ENCODE peak calls at places on chromosomes 1 and 21, in nine cellular contexts. Y, A, E, X, S, K, N, Z and D are unnamed samples.

GRCh38 chr1:199909137-199909536 is 118.4 kb upstream of the NR5A2 start:
- DNase-seq in Y (peak), K (no peak), N (no peak), E (no peak), S (no peak), A (no peak), X (peak), Z (no peak), D (peak)

GRCh38 chr1:21317035-21317689 is 26.9 kb upstream of the ECE1 start:
- DNase-seq in N (peak), A (no peak), E (no peak), K (no peak), X (no peak), Y (no peak), S (peak), Z (no peak), D (no peak)

GRCh38 chr1:18921506-18922251 is 19.3 kb upstream of the ALDH4A1 start:
- DNase-seq in S (no peak), N (no peak), K (no peak), E (no peak), A (no peak), Z (no peak), X (no peak), Y (no peak), D (peak)

GRCh38 chr21:45211661-45212060 is 76.0 kb downstream of the POFUT2 start:
- DNase-seq in K (no peak), S (no peak), Z (no peak), E (no peak), A (no peak), N (no peak), X (no peak), Y (no peak), D (no peak)

GRCh38 chr1:167043752-167044488 is 46.3 kb downstream of the GPA33 start:
- DNase-seq in E (peak), S (no peak), Y (peak), X (peak), A (no peak), N (peak), K (no peak), Z (no peak), D (peak)

GRCh38 chr1:111990026-111990877 is 784 bp upstream of the KCND3 start:
- DNase-seq in E (no peak), Z (peak), N (peak), K (no peak), X (no peak), Y (peak), A (no peak), S (no peak), D (no peak)

GRCh38 chr1:11797525-11798216 is 8.1 kb downstream of the MTHFR start:
- DNase-seq in N (peak), X (no peak), Y (no peak), K (no peak), E (no peak), Z (no peak), S (peak), A (no peak), D (no peak)

GRCh38 chr1:174812026-174812425 is 187.7 kb upstream of the CACYBP start:
- DNase-seq in X (no peak), N (no peak), S (no peak), K (no peak), Z (no peak), A (no peak), Y (no peak), E (no peak), D (no peak)

GRCh38 chr1:16249838-16250241 is 12.9 kb upstream of the CPLANE2 start:
- DNase-seq in X (no peak), Y (no peak), K (no peak), A (no peak), E (no peak), Z (no peak), S (no peak), N (peak), D (peak)

GRCh38 chr1:182259229-182259872 is 132.2 kb downstream of the GLUL start:
- DNase-seq in K (no peak), N (peak), S (peak), E (peak), X (peak), Y (no peak), Z (no peak), A (peak), D (peak)

GRCh38 chr1:8524637-8525157 is 206.8 kb downstream of the SLC45A1 start:
- DNase-seq in S (no peak), N (no peak), Z (no peak), X (peak), Y (no peak), A (no peak), K (no peak), E (no peak), D (no peak)

GRCh38 chr1:154014154-154014910 is 23.8 kb downstream of the RPS27 start:
- DNase-seq in Y (peak), Z (no peak), K (no peak), A (no peak), N (peak), X (peak), E (no peak), S (no peak), D (peak)

GRCh38 chr1:7207875-7208646 is 422.8 kb downstream of the CAMTA1 start:
- DNase-seq in Z (peak), X (peak), S (no peak), A (peak), N (peak), K (peak), E (no peak), Y (peak), D (peak)

GRCh38 chr1:182643699-182644098 is 39.5 kb upstream of the RGS16 start:
- DNase-seq in A (no peak), S (no peak), E (no peak), Y (peak), N (no peak), K (no peak), X (peak), Z (no peak), D (peak)

GRCh38 chr1:38064232-38064903 is 17.8 kb upstream of the POU3F1 start:
- DNase-seq in S (no peak), E (no peak), K (no peak), Z (no peak), N (peak), Y (peak), X (peak), A (peak), D (peak)

GRCh38 chr1:67608661-67609571 is 76.1 kb upstream of the GADD45A start:
- DNase-seq in S (no peak), Z (no peak), A (peak), Y (no peak), E (no peak), N (no peak), X (no peak), K (no peak), D (no peak)

GRCh38 chr1:202074985-202075773 is 47.5 kb upstream of the GPR37L1 start:
- DNase-seq in A (no peak), Y (no peak), N (no peak), S (no peak), X (no peak), K (no peak), E (no peak), Z (no peak), D (no peak)

GRCh38 chr1:82466894-82467293 is 666.2 kb downstream of the ADGRL2 start:
- DNase-seq in Y (no peak), N (no peak), K (no peak), S (no peak), X (no peak), A (no peak), Z (no peak), E (no peak), D (no peak)

GRCh38 chr1:10295471-10296085 is 85.2 kb downstream of the KIF1B start:
- DNase-seq in N (no peak), Y (no peak), A (no peak), K (no peak), E (no peak), Z (no peak), X (no peak), S (no peak), D (no peak)

GRCh38 chr1:79448426-79448825 is 441.9 kb upstream of the ADGRL4 start:
- DNase-seq in E (no peak), K (no peak), S (no peak), A (no peak), Z (no peak), Y (peak), N (peak), X (peak), D (peak)

GRCh38 chr1:115166531-115167091 is 77.3 kb upstream of the TSPAN2 start:
- DNase-seq in S (no peak), A (no peak), E (no peak), Z (no peak), X (peak), K (no peak), Y (peak), N (peak), D (no peak)

GRCh38 chr1:102852583-102852982 is 255.7 kb downstream of the COL11A1 start:
- DNase-seq in N (peak), Z (no peak), X (no peak), E (no peak), K (no peak), Y (no peak), S (no peak), A (no peak), D (no peak)
- TF ChIP-seq CTCF in N (peak), Z (no peak), X (no peak), E (no peak), K (no peak), Y (no peak), S (no peak), A (peak), D (no peak)

GRCh38 chr1:22676916-22677601 is 24.0 kb downstream of the C1QB start:
- DNase-seq in K (no peak), Z (no peak), Y (no peak), E (no peak), X (no peak), S (no peak), N (no peak), A (no peak), D (no peak)

GRCh38 chr1:22674410-22674749 is 21.3 kb downstream of the C1QB start:
- DNase-seq in A (no peak), Y (no peak), K (no peak), X (no peak), Z (no peak), N (no peak), S (no peak), E (no peak), D (no peak)

GRCh38 chr1:22670352-22670964 is 17.4 kb downstream of the C1QB start:
- DNase-seq in Z (no peak), E (no peak), N (no peak), X (no peak), A (no peak), S (no peak), K (no peak), Y (no peak), D (no peak)

GRCh38 chr1:22671999-22672398 is 19.0 kb downstream of the C1QB start:
- DNase-seq in X (no peak), E (no peak), Z (no peak), K (no peak), S (no peak), N (no peak), A (no peak), Y (no peak), D (no peak)

DNA sequence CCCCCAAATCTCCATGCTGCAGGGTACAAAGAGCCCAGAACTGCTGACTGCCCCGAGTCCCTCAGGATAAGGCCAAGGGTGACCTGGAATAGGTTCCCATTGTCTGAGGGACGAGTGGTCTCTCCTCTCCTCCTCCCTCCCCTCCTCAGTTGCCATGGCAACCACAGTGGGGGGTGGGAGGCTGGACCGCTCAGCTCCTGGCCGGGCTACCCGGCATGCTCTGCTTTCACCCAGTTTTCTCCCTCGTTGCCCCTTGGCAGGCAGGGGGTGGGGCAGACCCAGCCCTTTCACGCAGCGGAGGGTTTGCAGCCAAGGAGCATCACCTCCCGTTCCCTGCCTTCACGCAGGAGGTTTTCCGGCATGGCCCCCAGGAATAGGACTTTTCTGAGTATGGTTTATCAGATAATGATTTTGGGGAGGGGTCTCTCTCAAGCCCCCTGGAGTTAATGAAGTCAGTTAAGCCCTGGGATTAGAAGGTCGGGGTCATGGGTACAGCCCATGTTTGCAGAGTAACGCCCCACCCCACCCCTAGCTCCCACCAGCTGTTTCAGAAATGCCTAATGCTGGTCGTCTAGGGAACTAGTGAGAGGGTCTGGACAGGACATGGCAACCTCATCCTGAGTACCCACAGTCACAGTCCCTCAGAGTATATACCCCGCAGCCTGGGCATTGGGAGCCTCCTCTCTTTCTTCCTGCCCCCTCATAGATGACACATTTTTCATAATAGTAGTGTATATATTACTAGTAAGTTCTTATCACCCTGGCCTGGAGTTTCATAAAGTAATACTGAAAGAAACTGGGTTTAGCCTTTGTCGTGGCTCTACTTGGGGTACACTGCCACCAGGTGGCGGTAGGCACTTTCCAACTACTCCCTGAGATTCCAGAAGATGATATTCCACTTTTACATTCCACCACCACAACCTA is 20.7 kb downstream of the C1QB start:
- DNase-seq in E (no peak), S (no peak), Z (peak), N (peak), K (no peak), Y (peak), X (peak), A (peak), D (peak)
- TF ChIP-seq CTCF in E (peak), S (no peak), Z (peak), N (peak), K (peak), Y (peak), X (peak), A (peak), D (peak)

GRCh38 chr1:39625462-39626273 is 13.8 kb downstream of the HEYL start:
- DNase-seq in N (peak), K (no peak), X (no peak), S (peak), E (no peak), Z (peak), A (no peak), Y (no peak), D (no peak)

GRCh38 chr1:39620659-39621165 is 18.7 kb downstream of the HEYL start:
- DNase-seq in Z (no peak), S (no peak), N (peak), Y (no peak), A (no peak), X (no peak), K (no peak), E (no peak), D (no peak)

GRCh38 chr1:39625009-39625408 is 14.4 kb downstream of the HEYL start:
- DNase-seq in N (no peak), A (no peak), Y (no peak), E (no peak), S (no peak), X (no peak), Z (no peak), K (no peak), D (no peak)

GRCh38 chr1:39622427-39622826 is 17.0 kb downstream of the HEYL start:
- DNase-seq in E (no peak), Y (no peak), N (no peak), X (no peak), A (no peak), Z (no peak), S (no peak), K (no peak), D (no peak)

GRCh38 chr1:39623053-39623452 is 16.4 kb downstream of the HEYL start:
- DNase-seq in Z (no peak), K (no peak), N (no peak), A (no peak), E (no peak), Y (no peak), S (no peak), X (no peak), D (no peak)
- TF ChIP-seq CTCF in Z (no peak), K (no peak), N (no peak), A (no peak), E (no peak), Y (no peak), S (no peak), X (no peak), D (no peak)

GRCh38 chr1:25502957-25503356 is 40.4 kb upstream of the LDLRAP1 start:
- DNase-seq in X (peak), K (no peak), E (no peak), Y (peak), A (no peak), S (no peak), N (peak), Z (no peak), D (no peak)

GRCh38 chr1:25504706-25505560 is 38.5 kb upstream of the LDLRAP1 start:
- DNase-seq in N (peak), X (no peak), K (no peak), Z (no peak), S (no peak), Y (no peak), E (no peak), A (no peak), D (no peak)

GRCh38 chr1:25503551-25504426 is 39.6 kb upstream of the LDLRAP1 start:
- DNase-seq in Y (peak), S (no peak), Z (peak), X (peak), E (peak), A (no peak), N (peak), K (no peak), D (peak)

GRCh38 chr1:25500694-25501093 is 42.7 kb upstream of the LDLRAP1 start:
- DNase-seq in X (no peak), S (no peak), Z (no peak), N (peak), K (no peak), E (no peak), A (no peak), Y (no peak), D (no peak)

GRCh38 chr1:25501235-25502058 is 42.0 kb upstream of the LDLRAP1 start:
- DNase-seq in Z (peak), X (peak), S (no peak), E (no peak), Y (peak), K (no peak), N (peak), A (no peak), D (peak)
- TF ChIP-seq CTCF in Z (peak), X (peak), S (no peak), E (no peak), Y (peak), K (peak), N (no peak), A (peak), D (no peak)

DNA sequence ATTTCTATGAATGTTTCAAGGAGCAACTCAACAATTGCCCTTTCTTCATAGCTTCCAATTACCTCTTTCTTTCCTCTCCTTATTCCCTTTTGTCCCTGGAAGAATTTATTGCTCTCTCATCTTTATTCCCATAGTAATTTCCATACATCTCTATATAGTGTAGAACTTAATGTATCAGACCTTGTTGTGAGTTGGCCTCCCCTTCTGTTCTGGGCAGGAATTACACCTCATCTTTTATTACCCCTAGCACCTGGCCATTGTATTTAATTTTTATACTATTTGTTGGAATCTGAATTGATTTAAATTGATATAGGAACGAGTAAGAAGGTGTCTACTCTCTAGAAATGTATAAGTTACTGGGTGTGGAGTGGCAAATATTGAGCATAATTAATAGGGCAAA is 114.5 kb downstream of the CACHD1 start:
- DNase-seq in Z (no peak), A (no peak), N (peak), S (no peak), E (no peak), K (no peak), Y (peak), X (peak), D (peak)
- TF ChIP-seq CTCF in Z (no peak), A (no peak), N (peak), S (no peak), E (no peak), K (no peak), Y (peak), X (peak), D (peak)